ENCODE peak calls at places on chromosome 19, in four cellular contexts. M is suprapubic skin, D is GM12878, G is transverse colon. K is an unnamed sample.

GRCh38 chr19:15759962-15760565 is 22.3 kb downstream of the OR10H3 start:
- DNase-seq in M (no peak), D (no peak), G (peak; percentile 30), K (no peak)

GRCh38 chr19:45632468-45633196 is 6.6 kb downstream of the EML2 start:
- DNase-seq in M (peak; percentile 87), D (no peak), G (peak; percentile 70), K (peak; percentile 90)

GRCh38 chr19:21694171-21694906 is 73.0 kb downstream of the ZNF100 start:
- DNase-seq in M (no peak), D (no peak), G (no peak), K (no peak)

GRCh38 chr19:39130337-39131254 is 5.0 kb downstream of the PAK4 start:
- DNase-seq in M (no peak), D (no peak), G (no peak), K (peak; percentile 79)

GRCh38 chr19:56273563-56274117 is 1.1 kb downstream of the EDDM13 start:
- DNase-seq in M (no peak), D (no peak), G (no peak), K (no peak)

GRCh38 chr19:44111910-44112463 is 1.2 kb upstream of the ZNF225 start:
- DNase-seq in M (no peak), D (no peak), G (no peak), K (no peak)

GRCh38 chr19:47023448-47023794 is 3.8 kb downstream of the NPAS1 start:
- DNase-seq in M (no peak), D (no peak), G (no peak), K (no peak)

GRCh38 chr19:18160792-18161690 is 8.1 kb downstream of the PIK3R2 start:
- DNase-seq in M (no peak), D (no peak), G (peak; percentile 83), K (peak; percentile 51)

GRCh38 chr19:35883920-35884319 is 15.5 kb downstream of the APLP1 start:
- DNase-seq in M (no peak), D (no peak), G (no peak), K (no peak)

GRCh38 chr19:10769533-10770491 is 51.9 kb downstream of the DNM2 start:
- DNase-seq in M (no peak), D (no peak), G (peak; percentile 31), K (no peak)

GRCh38 chr19:43305642-43306041 is 36.3 kb upstream of the PSG9 start:
- DNase-seq in M (no peak), D (no peak), G (no peak), K (no peak)

GRCh38 chr19:20078696-20079095 is 896 bp downstream of the ZNF90 start:
- DNase-seq in M (no peak), D (no peak), G (peak; percentile 31), K (peak; percentile 9)

GRCh38 chr19:7857727-7858701 is 16.2 kb downstream of the PRR36 start:
- DNase-seq in M (no peak), D (no peak), G (no peak), K (no peak)

GRCh38 chr19:17796013-17796837 is 1.3 kb downstream of the B3GNT3 start:
- DNase-seq in M (no peak), D (no peak), G (peak; percentile 87), K (no peak)

GRCh38 chr19:3682741-3683404 is 17.4 kb downstream of the PIP5K1C start:
- DNase-seq in M (no peak), D (no peak), G (no peak), K (no peak)

GRCh38 chr19:4206818-4207484 is 22.4 kb upstream of the EBI3 start:
- DNase-seq in M (no peak), D (no peak), G (no peak), K (no peak)

GRCh38 chr19:14517840-14518505 is at the start of gene DNAJB1:
- DNase-seq in M (peak; percentile 90), D (no peak), G (peak; percentile 88), K (peak; percentile 83)

GRCh38 chr19:46860846-46861690 is at the start of gene ARHGAP35:
- DNase-seq in M (peak; percentile 79), D (no peak), G (peak; percentile 43), K (no peak)

GRCh38 chr19:33551676-33552075 is 30.1 kb upstream of the PEPD start:
- DNase-seq in M (no peak), D (no peak), G (no peak), K (no peak)

GRCh38 chr19:33553530-33554310 is 32.1 kb upstream of the PEPD start:
- DNase-seq in M (no peak), D (no peak), G (no peak), K (no peak)

GRCh38 chr19:33554391-33554790 is 32.8 kb upstream of the PEPD start:
- DNase-seq in M (no peak), D (no peak), G (no peak), K (no peak)

GRCh38 chr19:33552191-33552927 is 30.8 kb upstream of the PEPD start:
- DNase-seq in M (no peak), D (no peak), G (no peak), K (no peak)

GRCh38 chr19:33552928-33553279 is 31.3 kb upstream of the PEPD start:
- DNase-seq in M (no peak), D (no peak), G (no peak), K (no peak)
- TF ChIP-seq POLR2AphosphoS5 in M (no peak), D (no peak), G (no peak), K (no peak)

GRCh38 chr19:5948697-5949564 is 29.0 kb downstream of the RANBP3 start:
- DNase-seq in M (no peak), D (no peak), G (no peak), K (no peak)
- H3K4me1 ChIP-seq in M (peaks cover 54% of the 10 kb centered on the region), D (peaks cover 15% of the 10 kb centered on the region), G (peaks cover 60% of the 10 kb centered on the region), K (peaks cover 6% of the 10 kb centered on the region)

GRCh38 chr19:917323-918151 is at the start of gene KISS1R:
- DNase-seq in M (no peak), D (no peak), G (no peak), K (no peak)
- TF ChIP-seq CTCF in M (no peak), D (peak; percentile 60), G (peak; percentile 22), K (peak; percentile 32)

DNA sequence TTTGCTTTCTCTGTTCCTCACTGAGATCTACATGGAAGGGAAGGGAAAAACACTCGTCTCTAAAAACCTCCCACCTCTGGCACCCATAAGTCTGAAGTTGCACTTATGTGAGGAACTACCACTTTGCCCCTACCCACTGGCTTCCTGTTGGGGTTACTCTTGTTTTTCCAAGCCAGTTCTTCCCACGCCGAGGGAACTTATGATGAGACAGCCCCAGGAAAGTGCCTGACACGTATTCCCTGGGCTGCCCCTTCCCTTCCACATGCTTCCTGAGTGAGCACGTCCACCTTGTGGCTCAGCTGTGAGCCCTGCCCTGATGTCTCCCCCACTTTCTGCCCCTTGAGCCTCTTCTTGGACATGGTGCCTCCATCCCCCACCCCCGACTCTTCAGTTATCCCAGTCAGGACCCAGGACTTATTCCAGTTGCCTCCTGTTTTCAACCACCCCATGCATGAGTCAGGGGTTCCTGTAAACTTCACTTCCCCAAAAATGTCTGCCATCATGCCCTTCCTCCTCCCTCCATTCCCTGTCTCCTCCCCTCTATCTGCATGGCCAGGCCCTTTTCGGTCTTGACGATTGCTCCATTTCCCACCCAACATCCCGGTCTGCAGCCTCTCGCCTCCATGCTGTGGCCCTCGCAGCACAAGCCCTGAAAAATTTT is 5.1 kb upstream of the SIGLEC7 start:
- DNase-seq in M (no peak), D (no peak), G (no peak), K (no peak)
- TF ChIP-seq POLR2AphosphoS5 in M (no peak), D (no peak), G (no peak), K (no peak)

GRCh38 chr19:41808663-41809566 is 12.5 kb downstream of the CEACAM3 start:
- DNase-seq in M (peak; percentile 48), D (no peak), G (peak; percentile 30), K (no peak)
- H3K4me1 ChIP-seq in M (no peaks in the 10 kb centered on the region), D (peaks cover 5% of the 10 kb centered on the region), G (no peaks in the 10 kb centered on the region), K (no peaks in the 10 kb centered on the region)

DNA sequence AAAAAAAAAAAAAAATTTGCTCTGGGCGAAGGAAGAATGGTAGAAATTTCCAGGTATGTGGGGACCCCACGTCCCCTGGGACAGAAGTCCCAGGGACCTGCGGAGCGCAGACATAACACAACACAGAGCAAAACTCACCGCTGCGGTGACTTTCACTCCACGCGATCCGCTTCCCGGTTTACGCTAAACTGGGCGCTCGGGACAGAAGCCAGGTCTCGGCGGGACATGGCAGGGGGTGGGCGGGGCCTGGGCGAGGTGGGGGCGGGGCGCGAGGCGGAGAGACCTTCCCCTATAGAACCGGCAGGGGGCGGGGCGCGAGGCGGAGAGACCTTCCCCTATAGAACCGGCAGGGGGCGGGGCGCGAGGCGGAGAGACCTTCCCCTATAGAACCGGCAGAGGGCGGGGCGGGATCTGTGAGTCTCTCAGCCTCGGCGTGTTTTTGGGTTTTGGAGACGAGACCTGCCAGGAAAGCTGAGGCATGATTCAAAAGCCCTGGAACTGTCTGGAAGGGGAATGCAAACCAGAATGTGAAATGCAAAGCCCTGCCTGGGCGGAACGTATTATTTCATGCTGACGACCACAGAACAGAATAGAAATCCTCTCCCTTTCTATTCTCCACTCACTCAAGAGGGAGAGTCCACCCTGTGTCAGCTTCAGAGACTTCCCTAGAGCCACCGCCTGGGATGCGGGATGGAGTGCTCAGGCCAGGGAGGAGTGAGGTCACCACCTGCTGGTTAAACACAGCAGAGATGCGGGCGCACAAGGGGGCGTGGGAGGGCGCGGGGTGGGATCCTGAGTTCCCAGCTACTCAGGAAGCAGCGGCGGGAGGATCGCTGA is 20.2 kb upstream of the ERVV-1 start:
- DNase-seq in M (peak; percentile 91), D (no peak), G (peak; percentile 86), K (peak; percentile 83)
- TF ChIP-seq CTCF in M (no peak), D (no peak), G (peak; percentile 56), K (peak; percentile 46)